ENCODE peak calls at places on chromosome 4, in four cellular contexts. One of them, this sample, is unnamed.

GRCh38 chr4:39032218-39033085 is at the start of gene TMEM156:
- DNase-seq in activated CD8-positive, alpha-beta memory T cell treated with anti-CD3 and anti-CD28 coated beads, Interleukin-2, amount 50 U/mL, for 48 hours: no peak
- DNase-seq in stimulated activated CD4-positive, alpha-beta T cell treated with anti-CD3 and anti-CD28 coated beads, Interleukin-15, amount 100 ng/mL, for 1 hour: no peak
- DNase-seq in activated gamma-delta T cell treated with anti-CD3 and anti-CD28 coated beads, Interleukin-2, amount 50 U/mL, for 16 hours: no peak
- DNase-seq in this sample: no peak

GRCh38 chr4:82044141-82044993 is 329.4 kb downstream of the HNRNPD start:
- DNase-seq in stimulated activated CD4-positive, alpha-beta T cell treated with anti-CD3 and anti-CD28 coated beads, Interleukin-15, amount 100 ng/mL, for 1 hour: no peak
- DNase-seq in activated CD8-positive, alpha-beta memory T cell treated with anti-CD3 and anti-CD28 coated beads, Interleukin-2, amount 50 U/mL, for 48 hours: peak; percentile 57
- DNase-seq in activated gamma-delta T cell treated with anti-CD3 and anti-CD28 coated beads, Interleukin-2, amount 50 U/mL, for 16 hours: no peak
- DNase-seq in this sample: peak; percentile 84

GRCh38 chr4:59409647-59410046 is 1790.5 kb upstream of the ADGRL3 start:
- DNase-seq in activated gamma-delta T cell treated with anti-CD3 and anti-CD28 coated beads, Interleukin-2, amount 50 U/mL, for 16 hours: no peak
- DNase-seq in stimulated activated CD4-positive, alpha-beta T cell treated with anti-CD3 and anti-CD28 coated beads, Interleukin-15, amount 100 ng/mL, for 1 hour: no peak
- DNase-seq in activated CD8-positive, alpha-beta memory T cell treated with anti-CD3 and anti-CD28 coated beads, Interleukin-2, amount 50 U/mL, for 48 hours: no peak
- DNase-seq in this sample: no peak

GRCh38 chr4:79027656-79028055 is 88.4 kb upstream of the PAQR3 start:
- DNase-seq in activated gamma-delta T cell treated with anti-CD3 and anti-CD28 coated beads, Interleukin-2, amount 50 U/mL, for 16 hours: no peak
- DNase-seq in stimulated activated CD4-positive, alpha-beta T cell treated with anti-CD3 and anti-CD28 coated beads, Interleukin-15, amount 100 ng/mL, for 1 hour: no peak
- DNase-seq in activated CD8-positive, alpha-beta memory T cell treated with anti-CD3 and anti-CD28 coated beads, Interleukin-2, amount 50 U/mL, for 48 hours: no peak
- DNase-seq in this sample: no peak

GRCh38 chr4:10032625-10033024 is 11.3 kb upstream of the SLC2A9 start:
- DNase-seq in activated CD8-positive, alpha-beta memory T cell treated with anti-CD3 and anti-CD28 coated beads, Interleukin-2, amount 50 U/mL, for 48 hours: no peak
- DNase-seq in activated gamma-delta T cell treated with anti-CD3 and anti-CD28 coated beads, Interleukin-2, amount 50 U/mL, for 16 hours: no peak
- DNase-seq in stimulated activated CD4-positive, alpha-beta T cell treated with anti-CD3 and anti-CD28 coated beads, Interleukin-15, amount 100 ng/mL, for 1 hour: no peak
- DNase-seq in this sample: no peak

GRCh38 chr4:168876106-168876505 is 133.9 kb downstream of the CBR4 start:
- DNase-seq in stimulated activated CD4-positive, alpha-beta T cell treated with anti-CD3 and anti-CD28 coated beads, Interleukin-15, amount 100 ng/mL, for 1 hour: no peak
- DNase-seq in activated gamma-delta T cell treated with anti-CD3 and anti-CD28 coated beads, Interleukin-2, amount 50 U/mL, for 16 hours: no peak
- DNase-seq in activated CD8-positive, alpha-beta memory T cell treated with anti-CD3 and anti-CD28 coated beads, Interleukin-2, amount 50 U/mL, for 48 hours: no peak
- DNase-seq in this sample: no peak

GRCh38 chr4:1396806-1397455 is 9.3 kb downstream of the NKX1-1 start:
- DNase-seq in stimulated activated CD4-positive, alpha-beta T cell treated with anti-CD3 and anti-CD28 coated beads, Interleukin-15, amount 100 ng/mL, for 1 hour: no peak
- DNase-seq in activated gamma-delta T cell treated with anti-CD3 and anti-CD28 coated beads, Interleukin-2, amount 50 U/mL, for 16 hours: no peak
- DNase-seq in activated CD8-positive, alpha-beta memory T cell treated with anti-CD3 and anti-CD28 coated beads, Interleukin-2, amount 50 U/mL, for 48 hours: no peak
- DNase-seq in this sample: no peak

GRCh38 chr4:56757270-56757746 is 64.2 kb downstream of the SPINK2 start:
- DNase-seq in activated CD8-positive, alpha-beta memory T cell treated with anti-CD3 and anti-CD28 coated beads, Interleukin-2, amount 50 U/mL, for 48 hours: peak; percentile 56
- DNase-seq in activated gamma-delta T cell treated with anti-CD3 and anti-CD28 coated beads, Interleukin-2, amount 50 U/mL, for 16 hours: no peak
- DNase-seq in stimulated activated CD4-positive, alpha-beta T cell treated with anti-CD3 and anti-CD28 coated beads, Interleukin-15, amount 100 ng/mL, for 1 hour: peak; percentile 2
- DNase-seq in this sample: no peak

GRCh38 chr4:62797221-62797620 is 1597.1 kb downstream of the ADGRL3 start:
- DNase-seq in stimulated activated CD4-positive, alpha-beta T cell treated with anti-CD3 and anti-CD28 coated beads, Interleukin-15, amount 100 ng/mL, for 1 hour: no peak
- DNase-seq in activated gamma-delta T cell treated with anti-CD3 and anti-CD28 coated beads, Interleukin-2, amount 50 U/mL, for 16 hours: no peak
- DNase-seq in activated CD8-positive, alpha-beta memory T cell treated with anti-CD3 and anti-CD28 coated beads, Interleukin-2, amount 50 U/mL, for 48 hours: no peak
- DNase-seq in this sample: no peak

GRCh38 chr4:88866862-88867550 is 169.4 kb upstream of the NAP1L5 start:
- DNase-seq in activated CD8-positive, alpha-beta memory T cell treated with anti-CD3 and anti-CD28 coated beads, Interleukin-2, amount 50 U/mL, for 48 hours: no peak
- DNase-seq in stimulated activated CD4-positive, alpha-beta T cell treated with anti-CD3 and anti-CD28 coated beads, Interleukin-15, amount 100 ng/mL, for 1 hour: no peak
- DNase-seq in activated gamma-delta T cell treated with anti-CD3 and anti-CD28 coated beads, Interleukin-2, amount 50 U/mL, for 16 hours: no peak
- DNase-seq in this sample: no peak

GRCh38 chr4:141571368-141571767 is 65.0 kb upstream of the IL15 start:
- DNase-seq in stimulated activated CD4-positive, alpha-beta T cell treated with anti-CD3 and anti-CD28 coated beads, Interleukin-15, amount 100 ng/mL, for 1 hour: no peak
- DNase-seq in activated gamma-delta T cell treated with anti-CD3 and anti-CD28 coated beads, Interleukin-2, amount 50 U/mL, for 16 hours: no peak
- DNase-seq in activated CD8-positive, alpha-beta memory T cell treated with anti-CD3 and anti-CD28 coated beads, Interleukin-2, amount 50 U/mL, for 48 hours: no peak
- DNase-seq in this sample: no peak

GRCh38 chr4:82421796-82422560 is 8.3 kb downstream of the HNRNPDL start:
- DNase-seq in activated gamma-delta T cell treated with anti-CD3 and anti-CD28 coated beads, Interleukin-2, amount 50 U/mL, for 16 hours: no peak
- DNase-seq in activated CD8-positive, alpha-beta memory T cell treated with anti-CD3 and anti-CD28 coated beads, Interleukin-2, amount 50 U/mL, for 48 hours: peak; percentile 64
- DNase-seq in stimulated activated CD4-positive, alpha-beta T cell treated with anti-CD3 and anti-CD28 coated beads, Interleukin-15, amount 100 ng/mL, for 1 hour: no peak
- DNase-seq in this sample: peak; percentile 55

GRCh38 chr4:55758570-55758969 is 61.0 kb upstream of the EXOC1L start:
- DNase-seq in activated gamma-delta T cell treated with anti-CD3 and anti-CD28 coated beads, Interleukin-2, amount 50 U/mL, for 16 hours: no peak
- DNase-seq in activated CD8-positive, alpha-beta memory T cell treated with anti-CD3 and anti-CD28 coated beads, Interleukin-2, amount 50 U/mL, for 48 hours: no peak
- DNase-seq in stimulated activated CD4-positive, alpha-beta T cell treated with anti-CD3 and anti-CD28 coated beads, Interleukin-15, amount 100 ng/mL, for 1 hour: no peak
- DNase-seq in this sample: no peak

GRCh38 chr4:6532102-6532501 is 42.9 kb upstream of the MAN2B2 start:
- DNase-seq in stimulated activated CD4-positive, alpha-beta T cell treated with anti-CD3 and anti-CD28 coated beads, Interleukin-15, amount 100 ng/mL, for 1 hour: no peak
- DNase-seq in activated CD8-positive, alpha-beta memory T cell treated with anti-CD3 and anti-CD28 coated beads, Interleukin-2, amount 50 U/mL, for 48 hours: no peak
- DNase-seq in activated gamma-delta T cell treated with anti-CD3 and anti-CD28 coated beads, Interleukin-2, amount 50 U/mL, for 16 hours: no peak
- DNase-seq in this sample: no peak

GRCh38 chr4:175253184-175253902 is 335.2 kb downstream of the ADAM29 start:
- DNase-seq in activated gamma-delta T cell treated with anti-CD3 and anti-CD28 coated beads, Interleukin-2, amount 50 U/mL, for 16 hours: no peak
- DNase-seq in stimulated activated CD4-positive, alpha-beta T cell treated with anti-CD3 and anti-CD28 coated beads, Interleukin-15, amount 100 ng/mL, for 1 hour: no peak
- DNase-seq in activated CD8-positive, alpha-beta memory T cell treated with anti-CD3 and anti-CD28 coated beads, Interleukin-2, amount 50 U/mL, for 48 hours: no peak
- DNase-seq in this sample: no peak

GRCh38 chr4:139975830-139976272 is 178.1 kb downstream of the MAML3 start:
- DNase-seq in activated CD8-positive, alpha-beta memory T cell treated with anti-CD3 and anti-CD28 coated beads, Interleukin-2, amount 50 U/mL, for 48 hours: no peak
- DNase-seq in activated gamma-delta T cell treated with anti-CD3 and anti-CD28 coated beads, Interleukin-2, amount 50 U/mL, for 16 hours: no peak
- DNase-seq in stimulated activated CD4-positive, alpha-beta T cell treated with anti-CD3 and anti-CD28 coated beads, Interleukin-15, amount 100 ng/mL, for 1 hour: no peak
- DNase-seq in this sample: no peak

GRCh38 chr4:6957148-6957520 is 47.5 kb downstream of the TBC1D14 start:
- DNase-seq in activated gamma-delta T cell treated with anti-CD3 and anti-CD28 coated beads, Interleukin-2, amount 50 U/mL, for 16 hours: no peak
- DNase-seq in stimulated activated CD4-positive, alpha-beta T cell treated with anti-CD3 and anti-CD28 coated beads, Interleukin-15, amount 100 ng/mL, for 1 hour: no peak
- DNase-seq in activated CD8-positive, alpha-beta memory T cell treated with anti-CD3 and anti-CD28 coated beads, Interleukin-2, amount 50 U/mL, for 48 hours: no peak
- DNase-seq in this sample: no peak

GRCh38 chr4:56505269-56506109 is at the start of gene ARL9:
- DNase-seq in activated gamma-delta T cell treated with anti-CD3 and anti-CD28 coated beads, Interleukin-2, amount 50 U/mL, for 16 hours: peak; percentile 38
- DNase-seq in stimulated activated CD4-positive, alpha-beta T cell treated with anti-CD3 and anti-CD28 coated beads, Interleukin-15, amount 100 ng/mL, for 1 hour: peak; percentile 36
- DNase-seq in activated CD8-positive, alpha-beta memory T cell treated with anti-CD3 and anti-CD28 coated beads, Interleukin-2, amount 50 U/mL, for 48 hours: peak; percentile 80
- DNase-seq in this sample: peak; percentile 79

GRCh38 chr4:84403656-84404055 is 95.4 kb downstream of the NKX6-1 start:
- DNase-seq in stimulated activated CD4-positive, alpha-beta T cell treated with anti-CD3 and anti-CD28 coated beads, Interleukin-15, amount 100 ng/mL, for 1 hour: no peak
- DNase-seq in activated gamma-delta T cell treated with anti-CD3 and anti-CD28 coated beads, Interleukin-2, amount 50 U/mL, for 16 hours: no peak
- DNase-seq in activated CD8-positive, alpha-beta memory T cell treated with anti-CD3 and anti-CD28 coated beads, Interleukin-2, amount 50 U/mL, for 48 hours: no peak
- DNase-seq in this sample: no peak

GRCh38 chr4:177605252-177605651 is 163.0 kb upstream of the AGA start:
- DNase-seq in stimulated activated CD4-positive, alpha-beta T cell treated with anti-CD3 and anti-CD28 coated beads, Interleukin-15, amount 100 ng/mL, for 1 hour: no peak
- DNase-seq in activated gamma-delta T cell treated with anti-CD3 and anti-CD28 coated beads, Interleukin-2, amount 50 U/mL, for 16 hours: no peak
- DNase-seq in activated CD8-positive, alpha-beta memory T cell treated with anti-CD3 and anti-CD28 coated beads, Interleukin-2, amount 50 U/mL, for 48 hours: no peak
- DNase-seq in this sample: no peak

GRCh38 chr4:56743550-56743949 is 62.5 kb upstream of the HOPX start:
- DNase-seq in activated CD8-positive, alpha-beta memory T cell treated with anti-CD3 and anti-CD28 coated beads, Interleukin-2, amount 50 U/mL, for 48 hours: no peak
- DNase-seq in activated gamma-delta T cell treated with anti-CD3 and anti-CD28 coated beads, Interleukin-2, amount 50 U/mL, for 16 hours: no peak
- DNase-seq in stimulated activated CD4-positive, alpha-beta T cell treated with anti-CD3 and anti-CD28 coated beads, Interleukin-15, amount 100 ng/mL, for 1 hour: no peak
- DNase-seq in this sample: no peak

GRCh38 chr4:54723220-54723619 is 65.5 kb downstream of the KIT start:
- DNase-seq in stimulated activated CD4-positive, alpha-beta T cell treated with anti-CD3 and anti-CD28 coated beads, Interleukin-15, amount 100 ng/mL, for 1 hour: no peak
- DNase-seq in activated CD8-positive, alpha-beta memory T cell treated with anti-CD3 and anti-CD28 coated beads, Interleukin-2, amount 50 U/mL, for 48 hours: no peak
- DNase-seq in activated gamma-delta T cell treated with anti-CD3 and anti-CD28 coated beads, Interleukin-2, amount 50 U/mL, for 16 hours: no peak
- DNase-seq in this sample: no peak

GRCh38 chr4:151114986-151115385 is 15.6 kb downstream of the RPS3A start:
- DNase-seq in activated gamma-delta T cell treated with anti-CD3 and anti-CD28 coated beads, Interleukin-2, amount 50 U/mL, for 16 hours: no peak
- DNase-seq in stimulated activated CD4-positive, alpha-beta T cell treated with anti-CD3 and anti-CD28 coated beads, Interleukin-15, amount 100 ng/mL, for 1 hour: no peak
- DNase-seq in activated CD8-positive, alpha-beta memory T cell treated with anti-CD3 and anti-CD28 coated beads, Interleukin-2, amount 50 U/mL, for 48 hours: no peak
- DNase-seq in this sample: no peak

GRCh38 chr4:185265942-185266341 is 56.5 kb downstream of the SNX25 start:
- DNase-seq in stimulated activated CD4-positive, alpha-beta T cell treated with anti-CD3 and anti-CD28 coated beads, Interleukin-15, amount 100 ng/mL, for 1 hour: no peak
- DNase-seq in activated gamma-delta T cell treated with anti-CD3 and anti-CD28 coated beads, Interleukin-2, amount 50 U/mL, for 16 hours: no peak
- DNase-seq in activated CD8-positive, alpha-beta memory T cell treated with anti-CD3 and anti-CD28 coated beads, Interleukin-2, amount 50 U/mL, for 48 hours: no peak
- DNase-seq in this sample: no peak

GRCh38 chr4:22416403-22416802 is 99.5 kb downstream of the ADGRA3 start:
- DNase-seq in stimulated activated CD4-positive, alpha-beta T cell treated with anti-CD3 and anti-CD28 coated beads, Interleukin-15, amount 100 ng/mL, for 1 hour: no peak
- DNase-seq in activated CD8-positive, alpha-beta memory T cell treated with anti-CD3 and anti-CD28 coated beads, Interleukin-2, amount 50 U/mL, for 48 hours: no peak
- DNase-seq in activated gamma-delta T cell treated with anti-CD3 and anti-CD28 coated beads, Interleukin-2, amount 50 U/mL, for 16 hours: no peak
- DNase-seq in this sample: no peak

GRCh38 chr4:87896020-87896621 is 63.4 kb downstream of the MEPE start:
- DNase-seq in stimulated activated CD4-positive, alpha-beta T cell treated with anti-CD3 and anti-CD28 coated beads, Interleukin-15, amount 100 ng/mL, for 1 hour: no peak
- DNase-seq in activated gamma-delta T cell treated with anti-CD3 and anti-CD28 coated beads, Interleukin-2, amount 50 U/mL, for 16 hours: no peak
- DNase-seq in activated CD8-positive, alpha-beta memory T cell treated with anti-CD3 and anti-CD28 coated beads, Interleukin-2, amount 50 U/mL, for 48 hours: no peak
- DNase-seq in this sample: peak; percentile 57

GRCh38 chr4:139557506-139558110 is 1.6 kb upstream of the SETD7 start:
- DNase-seq in activated gamma-delta T cell treated with anti-CD3 and anti-CD28 coated beads, Interleukin-2, amount 50 U/mL, for 16 hours: no peak
- DNase-seq in stimulated activated CD4-positive, alpha-beta T cell treated with anti-CD3 and anti-CD28 coated beads, Interleukin-15, amount 100 ng/mL, for 1 hour: no peak
- DNase-seq in activated CD8-positive, alpha-beta memory T cell treated with anti-CD3 and anti-CD28 coated beads, Interleukin-2, amount 50 U/mL, for 48 hours: no peak
- DNase-seq in this sample: no peak

GRCh38 chr4:17033256-17034245 is 135.1 kb upstream of the LDB2 start:
- DNase-seq in activated gamma-delta T cell treated with anti-CD3 and anti-CD28 coated beads, Interleukin-2, amount 50 U/mL, for 16 hours: no peak
- DNase-seq in stimulated activated CD4-positive, alpha-beta T cell treated with anti-CD3 and anti-CD28 coated beads, Interleukin-15, amount 100 ng/mL, for 1 hour: no peak
- DNase-seq in activated CD8-positive, alpha-beta memory T cell treated with anti-CD3 and anti-CD28 coated beads, Interleukin-2, amount 50 U/mL, for 48 hours: no peak
- DNase-seq in this sample: no peak

GRCh38 chr4:100827756-100828155 is 309.9 kb upstream of the EMCN start:
- DNase-seq in stimulated activated CD4-positive, alpha-beta T cell treated with anti-CD3 and anti-CD28 coated beads, Interleukin-15, amount 100 ng/mL, for 1 hour: no peak
- DNase-seq in activated CD8-positive, alpha-beta memory T cell treated with anti-CD3 and anti-CD28 coated beads, Interleukin-2, amount 50 U/mL, for 48 hours: no peak
- DNase-seq in activated gamma-delta T cell treated with anti-CD3 and anti-CD28 coated beads, Interleukin-2, amount 50 U/mL, for 16 hours: no peak
- DNase-seq in this sample: no peak

GRCh38 chr4:74531952-74532794 is 87.2 kb downstream of the AREG start:
- DNase-seq in stimulated activated CD4-positive, alpha-beta T cell treated with anti-CD3 and anti-CD28 coated beads, Interleukin-15, amount 100 ng/mL, for 1 hour: no peak
- DNase-seq in activated CD8-positive, alpha-beta memory T cell treated with anti-CD3 and anti-CD28 coated beads, Interleukin-2, amount 50 U/mL, for 48 hours: no peak
- DNase-seq in activated gamma-delta T cell treated with anti-CD3 and anti-CD28 coated beads, Interleukin-2, amount 50 U/mL, for 16 hours: no peak
- DNase-seq in this sample: peak; percentile 13

GRCh38 chr4:78710536-78710935 is 65.6 kb upstream of the BMP2K start:
- DNase-seq in activated gamma-delta T cell treated with anti-CD3 and anti-CD28 coated beads, Interleukin-2, amount 50 U/mL, for 16 hours: no peak
- DNase-seq in stimulated activated CD4-positive, alpha-beta T cell treated with anti-CD3 and anti-CD28 coated beads, Interleukin-15, amount 100 ng/mL, for 1 hour: no peak
- DNase-seq in activated CD8-positive, alpha-beta memory T cell treated with anti-CD3 and anti-CD28 coated beads, Interleukin-2, amount 50 U/mL, for 48 hours: no peak
- DNase-seq in this sample: no peak

This sample was measured in H1.